ENCODE peak calls at places on chromosomes 13 and 19, in four cellular contexts. K is H1, V is GM12878, C is NT2/D1. J is an unnamed sample.

GRCh38 chr19:40143612-40144011 is 47.6 kb upstream of the MAP3K10 start:
- DNase-seq in K (no peak), V (no peak), C (no peak), J (no peak)

GRCh38 chr13:48334534-48335127 is 31.1 kb downstream of the RB1 start:
- DNase-seq in K (no peak), V (peak), C (no peak), J (peak)

GRCh38 chr13:112616586-112617381 is 28.8 kb upstream of the TUBGCP3 start:
- DNase-seq in K (peak), V (no peak), C (no peak), J (peak)

GRCh38 chr19:54317108-54317964 is 4.4 kb upstream of the LILRA5 start:
- DNase-seq in K (no peak), V (no peak), C (no peak), J (no peak)

GRCh38 chr13:37595162-37595561 is 3.4 kb downstream of the POSTN start:
- DNase-seq in K (no peak), V (no peak), C (peak), J (no peak)

GRCh38 chr13:30792257-30793000 is 57.1 kb downstream of the ALOX5AP start:
- DNase-seq in K (no peak), V (no peak), C (peak), J (peak)

GRCh38 chr19:1533510-1534150 is 9.8 kb downstream of the PLK5 start:
- DNase-seq in K (no peak), V (no peak), C (no peak), J (no peak)

GRCh38 chr13:106446011-106446410 is 89.5 kb downstream of the EFNB2 start:
- DNase-seq in K (no peak), V (no peak), C (no peak), J (no peak)

GRCh38 chr19:56015756-56016155 is 29.2 kb downstream of the NLRP5 start:
- DNase-seq in K (no peak), V (no peak), C (peak), J (peak)

GRCh38 chr13:90414691-90415596 is 932.5 kb upstream of the MIR17HG start:
- DNase-seq in K (no peak), V (no peak), C (no peak), J (no peak)

GRCh38 chr13:96539791-96540190 is 449.9 kb downstream of the HS6ST3 start:
- DNase-seq in K (no peak), V (no peak), C (no peak), J (no peak)
- TF ChIP-seq YY1 in K (no peak), V (no peak), C (no peak), J (no peak)

DNA sequence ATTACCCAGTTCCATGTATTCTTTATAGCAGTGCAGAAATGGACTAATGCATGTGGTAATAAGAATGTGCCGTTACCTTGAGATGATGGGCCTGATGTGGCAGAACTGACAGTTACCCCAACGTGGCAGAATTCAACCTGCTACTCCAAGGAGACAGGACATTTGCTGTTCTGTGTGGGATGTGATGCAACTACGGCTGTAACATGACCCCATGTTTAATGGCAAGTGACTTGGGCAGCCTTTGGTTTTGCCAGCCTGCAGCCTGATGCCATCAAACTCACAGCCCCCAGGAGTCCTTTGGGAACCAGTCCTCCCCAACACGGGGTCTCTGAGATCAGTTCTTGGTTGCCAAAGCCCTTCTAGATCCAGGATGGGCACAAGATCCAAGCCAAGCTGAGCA is 107.3 kb downstream of the ZNF557 start:
- DNase-seq in K (no peak), V (no peak), C (no peak), J (no peak)
- TF ChIP-seq YY1 in K (no peak), V (no peak), C (no peak), J (no peak)

GRCh38 chr13:100208596-100208995 is 119.7 kb downstream of the PCCA start:
- DNase-seq in K (no peak), V (no peak), C (no peak), J (no peak)
- TF ChIP-seq YY1 in K (no peak), V (no peak), C (no peak), J (no peak)

GRCh38 chr13:59409211-59409610 is 754.5 kb downstream of the DIAPH3 start:
- DNase-seq in K (peak), V (no peak), C (no peak), J (no peak)

GRCh38 chr13:59413121-59413520 is 750.6 kb downstream of the DIAPH3 start:
- DNase-seq in K (no peak), V (peak), C (no peak), J (no peak)

GRCh38 chr13:59409651-59410200 is 754.0 kb downstream of the DIAPH3 start:
- DNase-seq in K (peak), V (no peak), C (peak), J (no peak)

GRCh38 chr13:59408738-59409137 is 755.0 kb downstream of the DIAPH3 start:
- DNase-seq in K (no peak), V (no peak), C (no peak), J (no peak)
- TF ChIP-seq YY1 in K (no peak), V (no peak), C (no peak), J (no peak)

DNA sequence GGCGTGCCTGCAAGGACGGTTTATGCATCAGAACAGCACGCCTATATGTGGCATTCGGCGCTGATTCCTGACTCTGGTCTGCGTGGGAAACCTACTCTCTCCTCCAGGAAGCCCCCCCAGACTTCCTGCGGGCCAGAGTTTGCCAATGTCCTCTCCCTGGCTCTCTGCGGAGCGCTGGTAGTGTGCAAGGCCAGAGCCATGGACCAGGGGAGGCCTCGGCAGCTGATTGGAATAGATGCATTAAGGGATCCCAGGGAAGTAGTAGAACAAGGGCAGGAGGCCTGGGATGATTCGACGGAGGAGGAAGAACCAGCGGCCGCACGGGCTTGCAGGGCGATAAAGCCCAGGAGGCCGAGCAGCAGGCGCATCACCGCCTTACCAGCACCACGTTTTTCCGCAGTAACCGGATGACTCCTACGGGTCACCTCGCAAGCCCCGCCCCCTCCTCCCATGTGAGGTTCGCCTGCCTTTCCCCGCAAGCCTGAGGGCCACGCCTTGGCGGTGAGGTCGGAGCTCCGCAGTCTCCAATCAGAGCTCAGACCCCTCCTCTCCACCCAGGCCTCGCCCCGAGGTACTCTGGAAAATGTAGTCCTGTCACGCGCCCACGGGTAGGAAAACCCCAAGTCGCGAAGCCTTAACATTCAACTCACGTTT is 5.0 kb downstream of the CLEC11A start:
- DNase-seq in K (peak), V (no peak), C (peak), J (peak)
- TF ChIP-seq YY1 in K (no peak), V (no peak), C (no peak), J (no peak)

DNA sequence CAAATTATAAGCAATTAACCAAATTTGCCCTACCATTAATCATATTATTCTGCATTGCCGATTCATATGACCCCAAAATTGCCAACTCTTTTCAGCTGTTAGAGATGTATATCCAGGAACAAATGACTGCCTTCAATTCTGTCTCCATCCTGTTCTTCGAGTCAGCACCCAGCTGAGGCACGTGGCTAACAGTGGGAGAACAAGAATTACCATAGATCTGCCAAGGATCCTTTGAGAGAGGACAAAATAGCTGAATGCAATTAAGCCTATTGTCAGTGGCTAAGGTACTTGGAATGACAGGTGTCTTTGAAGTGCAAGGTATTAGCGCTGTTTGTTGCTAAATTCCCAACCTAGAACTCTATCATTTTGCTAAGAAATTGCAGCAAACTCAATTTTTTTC is 426.1 kb downstream of the TSHZ3 start:
- DNase-seq in K (no peak), V (no peak), C (no peak), J (no peak)
- TF ChIP-seq YY1 in K (no peak), V (no peak), C (no peak), J (no peak)

GRCh38 chr19:43872547-43873336 is 45.6 kb downstream of the ZNF283 start:
- DNase-seq in K (no peak), V (no peak), C (no peak), J (no peak)
- TF ChIP-seq YY1 in K (no peak), V (no peak), C (no peak), J (no peak)

GRCh38 chr19:14052470-14052869 is 9.4 kb downstream of the PALM3 start:
- DNase-seq in K (no peak), V (no peak), C (no peak), J (no peak)

GRCh38 chr19:14053032-14053431 is 8.8 kb downstream of the PALM3 start:
- DNase-seq in K (no peak), V (no peak), C (no peak), J (no peak)

GRCh38 chr19:14050512-14050911 is 11.4 kb downstream of the PALM3 start:
- DNase-seq in K (no peak), V (no peak), C (no peak), J (no peak)

GRCh38 chr19:14051980-14052379 is 9.9 kb downstream of the PALM3 start:
- DNase-seq in K (no peak), V (no peak), C (no peak), J (no peak)

GRCh38 chr19:14048439-14049153 is 13.3 kb downstream of the PALM3 start:
- DNase-seq in K (peak), V (no peak), C (peak), J (peak)
- TF ChIP-seq YY1 in K (peak), V (peak), C (no peak), J (no peak)

GRCh38 chr19:49669511-49669910 is 3.8 kb downstream of the BCL2L12 start:
- DNase-seq in K (no peak), V (no peak), C (no peak), J (no peak)
- TF ChIP-seq YY1 in K (no peak), V (no peak), C (no peak), J (no peak)

DNA sequence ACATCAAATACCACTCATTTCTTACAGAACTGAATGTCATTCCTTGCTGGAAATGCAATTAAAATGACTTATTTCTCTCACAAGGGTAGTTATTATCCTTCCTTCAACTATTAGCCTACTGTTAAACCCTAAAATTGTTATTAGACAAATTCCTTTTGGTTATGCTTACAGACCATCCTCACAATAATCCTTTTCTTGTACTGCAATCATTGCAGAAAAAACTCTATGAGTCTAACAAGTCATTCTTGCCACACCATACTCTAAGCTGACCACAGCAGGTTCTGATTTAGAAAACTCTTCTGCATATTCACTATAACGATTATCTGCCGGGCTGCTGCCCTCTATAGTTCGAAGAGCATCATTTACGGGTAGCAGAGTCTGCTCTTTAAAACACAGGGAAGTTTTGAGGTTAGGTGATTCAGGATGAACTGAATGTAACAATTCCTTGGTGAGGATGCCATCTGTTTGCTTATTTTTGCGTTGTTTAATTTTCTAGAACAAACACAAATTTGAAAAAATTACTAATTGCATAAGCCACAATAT is 38.2 kb downstream of the MTMR6 start:
- DNase-seq in K (no peak), V (peak), C (peak), J (peak)
- TF ChIP-seq YY1 in K (no peak), V (no peak), C (no peak), J (no peak)